ENCODE peak calls at places on chromosomes 3 and 15, in seven cellular contexts. X is CD4-positive, alpha-beta memory T cell; G is HCT116; C is psoas muscle; E is uterus; M is CD8-positive, alpha-beta memory T cell; R is SJSA1. J is an unnamed sample. For H3K4me1 and H3K9me3, the result is how much of the 10 kb centered on the place peaks cover.

GRCh38 chr3:185733980-185734724 is 90.7 kb downstream of the IGF2BP2 start:
- DNase-seq in C (no peak), G (peak), E (no peak), R (peak), M (no peak), X (no peak), J (no peak)

GRCh38 chr15:57213783-57214366 is 162.4 kb upstream of the CGNL1 start:
- DNase-seq in E (no peak), X (peak), M (peak), G (peak), C (no peak), R (peak), J (no peak)

GRCh38 chr15:61794881-61795280 is 265.4 kb downstream of the VPS13C start:
- DNase-seq in E (no peak), G (no peak), X (no peak), C (no peak), R (no peak), M (no peak), J (no peak)

GRCh38 chr3:193883551-193883950 is 252.4 kb upstream of the HES1 start:
- DNase-seq in E (no peak), M (no peak), R (peak), X (no peak), G (no peak), C (no peak), J (no peak)

GRCh38 chr15:24856397-24857093 is 98.2 kb upstream of the SNRPN start:
- DNase-seq in R (no peak), G (no peak), M (no peak), C (no peak), E (no peak), X (no peak), J (peak)

GRCh38 chr3:44478606-44479094 is 1.2 kb upstream of the ZNF445 start:
- DNase-seq in M (no peak), E (no peak), X (no peak), G (no peak), C (no peak), R (no peak), J (no peak)

GRCh38 chr3:51684971-51685751 is 14.1 kb downstream of the TEX264 start:
- DNase-seq in M (no peak), C (no peak), R (no peak), E (no peak), X (no peak), G (no peak), J (no peak)

GRCh38 chr3:118181274-118181673 is 853.4 kb downstream of the IGSF11 start:
- DNase-seq in G (no peak), M (no peak), E (no peak), R (no peak), C (no peak), X (no peak), J (no peak)

GRCh38 chr3:171088984-171089754 is 62.6 kb upstream of the SLC2A2 start:
- DNase-seq in R (peak), G (peak), E (no peak), C (no peak), M (no peak), X (no peak), J (no peak)

GRCh38 chr3:144221771-144222170 is 250.1 kb downstream of the DIPK2A start:
- DNase-seq in E (no peak), X (no peak), M (no peak), C (no peak), G (no peak), R (no peak), J (no peak)

GRCh38 chr3:38281895-38282686 is at the start of gene SLC22A14:
- DNase-seq in R (no peak), C (no peak), M (no peak), X (no peak), E (no peak), G (no peak), J (no peak)

GRCh38 chr3:158839966-158840365 is 38.1 kb downstream of the MFSD1 start:
- DNase-seq in M (no peak), G (no peak), E (no peak), R (no peak), C (no peak), X (no peak), J (no peak)

GRCh38 chr15:92653366-92653765 is 2.2 kb downstream of the FAM174B start:
- DNase-seq in M (no peak), X (no peak), G (no peak), R (no peak), C (no peak), E (no peak), J (no peak)

GRCh38 chr3:190094201-190094718 is 26.4 kb downstream of the P3H2 start:
- DNase-seq in C (no peak), G (no peak), E (no peak), M (no peak), R (no peak), X (no peak), J (no peak)

GRCh38 chr3:114406286-114406685 is 112.5 kb downstream of the TIGIT start:
- DNase-seq in C (no peak), G (no peak), R (no peak), X (no peak), M (no peak), E (no peak), J (no peak)

GRCh38 chr3:12961007-12961725 is 112.1 kb downstream of the IQSEC1 start:
- DNase-seq in X (no peak), E (no peak), G (no peak), M (no peak), C (no peak), R (no peak), J (no peak)

GRCh38 chr3:12960497-12960896 is 112.7 kb downstream of the IQSEC1 start:
- DNase-seq in E (no peak), R (no peak), G (no peak), M (no peak), X (no peak), C (no peak), J (no peak)

GRCh38 chr3:12963184-12963868 is 109.9 kb downstream of the IQSEC1 start:
- DNase-seq in E (no peak), G (no peak), C (no peak), X (no peak), M (no peak), R (no peak), J (no peak)

GRCh38 chr3:12962292-12962691 is 110.9 kb downstream of the IQSEC1 start:
- DNase-seq in R (no peak), C (no peak), X (no peak), E (no peak), M (no peak), G (no peak), J (no peak)

GRCh38 chr3:12961726-12962036 is 111.5 kb downstream of the IQSEC1 start:
- DNase-seq in R (no peak), M (no peak), G (no peak), E (no peak), C (no peak), X (no peak), J (no peak)
- H3K4me1 ChIP-seq in R (under half), M (half or more), G (under half), E (under half), C (half or more), X (half or more), J (under half)

GRCh38 chr15:89114974-89115373 is 26.7 kb downstream of the ABHD2 start:
- DNase-seq in E (peak), G (no peak), R (no peak), M (no peak), C (no peak), X (no peak), J (peak)
- H3K27ac ChIP-seq in E (peak), G (no peak), R (no peak), M (no peak), C (peak), X (no peak), J (peak)

DNA sequence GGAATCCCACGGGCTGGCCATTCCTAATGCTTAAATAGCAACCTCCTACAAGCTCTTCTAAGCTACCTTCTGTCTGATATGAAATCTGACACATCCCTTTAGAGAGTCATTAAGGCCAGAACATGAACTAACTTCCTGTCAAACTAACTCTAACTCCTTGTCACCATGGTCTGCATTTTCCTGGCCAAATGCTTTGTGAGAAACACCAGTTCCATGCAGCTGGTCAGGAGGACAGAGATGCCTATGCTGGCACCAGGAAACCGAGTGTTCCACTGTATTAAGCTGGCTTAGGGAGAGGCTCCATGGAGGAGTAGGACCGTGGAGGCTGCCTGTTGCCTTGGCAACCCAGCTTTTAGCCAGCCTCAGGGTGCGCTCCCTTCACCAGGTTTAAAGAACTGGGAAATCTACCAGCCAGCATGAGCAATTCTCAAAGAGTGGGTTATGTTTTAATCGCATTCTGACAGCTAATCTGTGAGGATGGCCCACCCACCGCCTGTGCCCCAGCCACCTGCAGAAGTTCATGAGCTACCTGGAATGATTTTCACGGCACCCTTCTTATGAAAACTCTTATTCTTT is 394.1 kb downstream of the OCA2 start:
- DNase-seq in R (no peak), X (no peak), E (no peak), C (no peak), G (no peak), M (no peak), J (no peak)
- H3K9me3 ChIP-seq in R (under half), X (under half), E (under half), C (under half), G (under half), M (under half), J (under half)

GRCh38 chr3:122609798-122610559 is 32.5 kb downstream of the PARP15 start:
- DNase-seq in E (no peak), G (peak), R (peak), C (no peak), X (no peak), M (peak), J (no peak)

GRCh38 chr3:122618614-122619013 is 41.2 kb downstream of the PARP15 start:
- DNase-seq in X (no peak), E (no peak), C (no peak), G (no peak), R (no peak), M (no peak), J (no peak)

GRCh38 chr3:122615303-122615702 is 37.9 kb downstream of the PARP15 start:
- DNase-seq in M (no peak), C (no peak), X (no peak), G (no peak), E (no peak), R (no peak), J (no peak)

DNA sequence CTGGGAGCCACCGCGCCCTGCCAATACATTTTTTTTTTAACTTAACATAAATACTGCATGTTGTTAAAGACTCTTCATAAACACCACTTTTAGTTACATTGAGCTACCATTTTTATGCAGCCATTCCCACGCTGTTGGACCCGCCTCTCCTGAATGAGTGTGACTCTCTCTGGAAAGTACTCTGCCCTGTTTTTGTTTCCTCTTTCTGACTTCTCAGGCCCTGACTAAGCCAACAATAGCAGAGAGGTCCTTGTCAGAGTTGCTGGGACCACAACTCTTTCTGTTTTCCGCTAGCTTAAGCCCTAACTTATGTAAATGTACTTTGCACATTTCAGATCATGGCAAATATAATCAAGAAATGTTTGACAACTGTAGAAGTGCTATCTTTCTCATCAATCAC is 35.3 kb downstream of the PARP15 start:
- DNase-seq in C (no peak), X (no peak), M (no peak), R (no peak), G (no peak), E (no peak), J (no peak)
- H3K4me1 ChIP-seq in C (under half), X (under half), M (under half), R (under half), G (under half), E (under half), J (under half)

DNA sequence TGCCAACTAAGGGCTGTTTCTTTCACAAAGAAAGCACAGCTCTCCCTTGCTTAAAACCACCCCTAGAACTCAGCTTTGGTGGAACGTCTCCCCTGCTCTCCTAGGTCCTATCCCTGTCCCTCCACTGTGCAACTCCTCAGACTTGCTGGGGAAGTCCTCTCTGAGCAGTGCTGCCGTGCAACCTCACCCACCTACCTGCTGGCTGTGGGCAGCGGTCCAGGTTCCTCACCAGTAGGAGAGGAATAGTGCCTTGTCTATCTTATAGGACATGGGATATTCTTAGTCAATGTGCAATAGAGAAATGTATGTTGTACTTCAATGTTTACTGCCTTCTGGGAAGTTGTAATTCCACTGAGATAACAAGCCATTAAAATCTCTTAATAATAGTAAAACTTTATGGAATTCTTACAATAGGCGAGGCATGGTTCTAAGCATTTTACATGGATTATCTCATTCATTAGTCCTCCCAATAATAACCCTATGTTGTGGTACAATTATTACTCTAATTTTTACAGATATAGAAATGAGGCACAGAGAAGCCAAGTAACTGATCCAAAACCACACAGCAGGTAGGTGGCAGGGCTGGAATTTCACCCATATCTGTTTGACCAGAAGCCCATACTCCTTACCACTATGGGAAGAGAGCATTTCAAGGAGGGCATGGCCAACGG is 51.6 kb downstream of the UMPS start:
- DNase-seq in X (no peak), M (no peak), E (no peak), C (no peak), G (no peak), R (no peak), J (no peak)
- H3K27ac ChIP-seq in X (no peak), M (no peak), E (peak), C (peak), G (no peak), R (no peak), J (peak)

DNA sequence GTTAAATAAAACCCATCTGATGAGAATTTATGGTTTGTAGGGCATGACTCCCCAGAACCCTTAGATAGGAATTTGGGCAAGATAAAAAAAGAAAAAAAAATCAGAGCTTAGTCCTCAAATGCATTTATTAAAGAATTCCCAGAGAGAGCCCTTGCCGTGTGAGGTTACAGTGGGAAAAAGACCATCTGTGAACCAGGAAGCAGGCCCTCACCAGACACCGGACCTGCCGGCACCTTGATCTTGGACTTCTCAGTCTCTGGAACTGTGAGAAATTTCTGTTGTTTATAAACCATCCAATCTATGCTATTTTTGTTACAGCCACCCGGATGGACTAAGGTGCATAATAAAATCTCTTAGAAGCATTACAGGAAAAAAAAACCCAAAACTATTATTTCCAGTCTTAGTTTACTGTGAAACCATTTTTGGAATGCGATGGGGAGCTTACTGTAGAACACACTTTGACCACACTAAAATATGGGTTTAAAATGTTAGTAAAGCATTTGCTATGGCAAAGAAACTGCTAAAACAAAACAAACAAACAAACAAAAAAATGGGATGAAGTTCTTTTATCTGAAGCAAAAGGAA is 72.2 kb downstream of the LEKR1 start:
- DNase-seq in C (no peak), G (no peak), M (no peak), X (no peak), E (no peak), R (peak), J (no peak)
- H3K9me3 ChIP-seq in C (under half), G (under half), M (under half), X (under half), E (under half), R (under half), J (under half)

J was measured in aorta.